ENCODE peak calls at places on chromosomes 4 and X, in eight cellular contexts. C, P, Y, O, M, H, Z and X are unnamed samples.

GRCh38 chr4:25786497-25787065 is 76.2 kb downstream of the SEL1L3 start:
- DNase-seq in C (no peak), P (no peak), Y (no peak), O (no peak), M (no peak), H (no peak), Z (no peak), X (no peak)

GRCh38 chrX:26649534-26649933 is 433.6 kb downstream of the MAGEB5 start:
- DNase-seq in C (no peak), P (no peak), Y (no peak), O (no peak), M (no peak), H (no peak), Z (peak), X (peak)

GRCh38 chrX:139739138-139739537 is 31.2 kb upstream of the MCF2 start:
- DNase-seq in C (no peak), P (no peak), Y (peak), O (no peak), M (no peak), H (no peak), Z (peak), X (no peak)

GRCh38 chrX:17597836-17598434 is 139.4 kb upstream of the SCML1 start:
- DNase-seq in C (no peak), P (peak), Y (no peak), O (peak), M (peak), H (peak), Z (no peak), X (peak)

GRCh38 chrX:22171287-22172060 is 101.2 kb upstream of the CBLL2 start:
- DNase-seq in C (no peak), P (no peak), Y (no peak), O (no peak), M (no peak), H (no peak), Z (no peak), X (no peak)

GRCh38 chr4:40719008-40719623 is 30.6 kb upstream of the NSUN7 start:
- DNase-seq in C (no peak), P (no peak), Y (peak), O (no peak), M (no peak), H (no peak), Z (peak), X (peak)

GRCh38 chr4:174663254-174663653 is 141.0 kb upstream of the HPGD start:
- DNase-seq in C (no peak), P (no peak), Y (no peak), O (no peak), M (no peak), H (no peak), Z (no peak), X (no peak)

GRCh38 chr4:92234393-92235176 is 69.2 kb upstream of the GRID2 start:
- DNase-seq in C (no peak), P (no peak), Y (peak), O (no peak), M (no peak), H (no peak), Z (no peak), X (no peak)

GRCh38 chrX:1124531-1124930 is 87.9 kb downstream of the CRLF2 start:
- DNase-seq in C (no peak), P (no peak), Y (no peak), O (no peak), M (no peak), H (no peak), Z (no peak), X (no peak)

GRCh38 chrX:85052636-85053343 is 49.1 kb downstream of the APOOL start:
- DNase-seq in C (no peak), P (no peak), Y (peak), O (no peak), M (no peak), H (no peak), Z (no peak), X (no peak)

GRCh38 chrX:134933911-134934310 is 56.9 kb upstream of the SMIM10 start:
- DNase-seq in C (no peak), P (no peak), Y (no peak), O (no peak), M (no peak), H (no peak), Z (no peak), X (peak)